ENCODE peak calls at places on chromosomes 6 and 20, in eight cellular contexts. One of them, this sample, is unnamed.

GRCh38 chr20:44745560-44746366 is at the start of gene KCNK15:
- DNase-seq in Daoy: peak
- DNase-seq in substantia nigra: peak
- DNase-seq in activated T-cell treated with anti-CD3 and anti-CD28 coated beads, Interleukin-2, amount 50 U/mL, for 72 hours: peak
- DNase-seq in ovary: peak
- DNase-seq in nephron progenitor cell: peak
- DNase-seq in islet precursor cell: no peak
- DNase-seq in NCI-H460: no peak
- DNase-seq in this sample: no peak

GRCh38 chr20:63129991-63130653 is 85.8 kb downstream of the YTHDF1 start:
- DNase-seq in ovary: no peak
- DNase-seq in activated T-cell treated with anti-CD3 and anti-CD28 coated beads, Interleukin-2, amount 50 U/mL, for 72 hours: no peak
- DNase-seq in NCI-H460: peak
- DNase-seq in Daoy: no peak
- DNase-seq in islet precursor cell: peak
- DNase-seq in substantia nigra: no peak
- DNase-seq in nephron progenitor cell: peak
- DNase-seq in this sample: peak

GRCh38 chr20:23795526-23795925 is 31.0 kb downstream of the CST2 start:
- DNase-seq in activated T-cell treated with anti-CD3 and anti-CD28 coated beads, Interleukin-2, amount 50 U/mL, for 72 hours: no peak
- DNase-seq in substantia nigra: no peak
- DNase-seq in islet precursor cell: no peak
- DNase-seq in ovary: no peak
- DNase-seq in NCI-H460: no peak
- DNase-seq in nephron progenitor cell: no peak
- DNase-seq in Daoy: no peak
- DNase-seq in this sample: no peak

GRCh38 chr20:50389437-50389807 is 120.8 kb upstream of the PTPN1 start:
- DNase-seq in nephron progenitor cell: no peak
- DNase-seq in substantia nigra: no peak
- DNase-seq in NCI-H460: no peak
- DNase-seq in islet precursor cell: no peak
- DNase-seq in ovary: no peak
- DNase-seq in Daoy: no peak
- DNase-seq in activated T-cell treated with anti-CD3 and anti-CD28 coated beads, Interleukin-2, amount 50 U/mL, for 72 hours: no peak
- DNase-seq in this sample: no peak

GRCh38 chr6:169145476-169145875 is 108.2 kb downstream of the THBS2 start:
- DNase-seq in activated T-cell treated with anti-CD3 and anti-CD28 coated beads, Interleukin-2, amount 50 U/mL, for 72 hours: no peak
- DNase-seq in Daoy: no peak
- DNase-seq in nephron progenitor cell: no peak
- DNase-seq in substantia nigra: no peak
- DNase-seq in islet precursor cell: no peak
- DNase-seq in NCI-H460: no peak
- DNase-seq in ovary: no peak
- DNase-seq in this sample: no peak

GRCh38 chr6:125154184-125155135 is 887 bp downstream of the TPD52L1 start:
- DNase-seq in NCI-H460: peak
- DNase-seq in activated T-cell treated with anti-CD3 and anti-CD28 coated beads, Interleukin-2, amount 50 U/mL, for 72 hours: peak
- DNase-seq in Daoy: peak
- DNase-seq in substantia nigra: no peak
- DNase-seq in islet precursor cell: peak
- DNase-seq in nephron progenitor cell: peak
- DNase-seq in ovary: peak
- DNase-seq in this sample: peak

GRCh38 chr6:44255848-44256247 is 1.5 kb downstream of the SLC35B2 start:
- DNase-seq in activated T-cell treated with anti-CD3 and anti-CD28 coated beads, Interleukin-2, amount 50 U/mL, for 72 hours: no peak
- DNase-seq in Daoy: no peak
- DNase-seq in substantia nigra: no peak
- DNase-seq in islet precursor cell: no peak
- DNase-seq in nephron progenitor cell: no peak
- DNase-seq in ovary: no peak
- DNase-seq in NCI-H460: no peak
- DNase-seq in this sample: no peak

GRCh38 chr6:42012501-42013133 is 37.7 kb upstream of the TAF8 start:
- DNase-seq in Daoy: no peak
- DNase-seq in NCI-H460: no peak
- DNase-seq in substantia nigra: no peak
- DNase-seq in nephron progenitor cell: no peak
- DNase-seq in islet precursor cell: no peak
- DNase-seq in ovary: no peak
- DNase-seq in activated T-cell treated with anti-CD3 and anti-CD28 coated beads, Interleukin-2, amount 50 U/mL, for 72 hours: no peak
- DNase-seq in this sample: no peak

GRCh38 chr6:159879829-159880228 is 11.0 kb upstream of the MAS1 start:
- DNase-seq in Daoy: no peak
- DNase-seq in activated T-cell treated with anti-CD3 and anti-CD28 coated beads, Interleukin-2, amount 50 U/mL, for 72 hours: no peak
- DNase-seq in islet precursor cell: no peak
- DNase-seq in nephron progenitor cell: no peak
- DNase-seq in ovary: no peak
- DNase-seq in NCI-H460: no peak
- DNase-seq in substantia nigra: no peak
- DNase-seq in this sample: no peak

GRCh38 chr6:90044833-90045337 is 150.6 kb downstream of the GJA10 start:
- DNase-seq in activated T-cell treated with anti-CD3 and anti-CD28 coated beads, Interleukin-2, amount 50 U/mL, for 72 hours: no peak
- DNase-seq in ovary: no peak
- DNase-seq in nephron progenitor cell: no peak
- DNase-seq in islet precursor cell: no peak
- DNase-seq in Daoy: peak
- DNase-seq in NCI-H460: no peak
- DNase-seq in substantia nigra: no peak
- DNase-seq in this sample: peak